ENCODE peak calls at places on chromosomes 4 and X, in four cellular contexts. One of them, this sample, is unnamed.

GRCh38 chr4:127732623-127733199 is 2.5 kb downstream of the SLC25A31 start:
- DNase-seq in HCT116: peak; percentile 41
- DNase-seq in HepG2: peak; percentile 35
- DNase-seq in K562: peak; percentile 42
- DNase-seq in this sample: peak; percentile 13

GRCh38 chrX:29172880-29173279 is 585.6 kb downstream of the IL1RAPL1 start:
- DNase-seq in HCT116: no peak
- DNase-seq in HepG2: no peak
- DNase-seq in K562: no peak
- DNase-seq in this sample: no peak

GRCh38 chr4:74444891-74445642 is at the start of gene AREG:
- DNase-seq in HCT116: peak; percentile 83
- DNase-seq in HepG2: peak; percentile 15
- DNase-seq in K562: peak; percentile 86
- DNase-seq in this sample: no peak

GRCh38 chr4:121122661-121123060 is 41.5 kb downstream of the TNIP3 start:
- DNase-seq in HCT116: no peak
- DNase-seq in HepG2: no peak
- DNase-seq in K562: no peak
- DNase-seq in this sample: no peak

GRCh38 chrX:128436397-128437103 is 384.3 kb upstream of the ACTRT1 start:
- DNase-seq in HCT116: no peak
- DNase-seq in HepG2: no peak
- DNase-seq in K562: no peak
- DNase-seq in this sample: no peak

GRCh38 chr4:38192516-38192915 is 232.3 kb downstream of the PTTG2 start:
- DNase-seq in HCT116: no peak
- DNase-seq in HepG2: no peak
- DNase-seq in K562: no peak
- DNase-seq in this sample: no peak

GRCh38 chr4:106329027-106329618 is 12.8 kb downstream of the AIMP1 start:
- DNase-seq in HCT116: peak; percentile 28
- DNase-seq in HepG2: peak; percentile 57
- DNase-seq in K562: peak; percentile 29
- DNase-seq in this sample: no peak

GRCh38 chr4:140497776-140498636 is at the start of gene MGAT4D:
- DNase-seq in HCT116: no peak
- DNase-seq in HepG2: no peak
- DNase-seq in K562: no peak
- DNase-seq in this sample: no peak

GRCh38 chr4:145176641-145177432 is 3.6 kb downstream of the OTUD4 start:
- DNase-seq in HCT116: no peak
- DNase-seq in HepG2: no peak
- DNase-seq in K562: no peak
- DNase-seq in this sample: no peak

GRCh38 chr4:15106417-15106816 is 104.1 kb downstream of the CPEB2 start:
- DNase-seq in HCT116: no peak
- DNase-seq in HepG2: no peak
- DNase-seq in K562: no peak
- DNase-seq in this sample: no peak

DNA sequence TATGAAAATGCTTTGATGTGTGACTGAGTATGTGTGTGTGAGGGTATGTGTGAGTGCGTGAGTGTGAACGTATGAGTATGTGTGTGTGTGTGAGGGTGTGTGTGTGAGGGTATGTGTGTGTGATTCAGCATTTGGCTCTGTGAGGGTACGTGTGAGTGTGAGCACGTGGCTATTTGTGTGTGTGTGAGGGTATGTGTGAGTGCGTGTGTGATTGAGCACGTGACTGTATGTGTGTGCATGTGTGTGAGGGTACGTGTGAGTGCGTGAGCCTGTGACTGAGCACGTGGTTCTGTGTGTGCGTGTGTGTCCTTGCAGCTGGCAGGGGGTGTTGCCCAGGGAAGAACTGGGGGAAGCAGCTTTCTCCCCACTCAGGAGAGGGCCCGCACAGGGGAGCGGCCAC is 16.1 kb upstream of the PPP2R3B start:
- DNase-seq in HCT116: no peak
- DNase-seq in HepG2: no peak
- DNase-seq in K562: no peak
- DNase-seq in this sample: no peak
- H3K9me3 ChIP-seq in HCT116: no peaks in the 10 kb centered on the region
- H3K9me3 ChIP-seq in HepG2: no peaks in the 10 kb centered on the region
- H3K9me3 ChIP-seq in K562: no peaks in the 10 kb centered on the region
- H3K9me3 ChIP-seq in this sample: no peaks in the 10 kb centered on the region

GRCh38 chr4:70627620-70628019 is 924 bp upstream of the ENAM start:
- DNase-seq in HCT116: no peak
- DNase-seq in HepG2: no peak
- DNase-seq in K562: no peak
- DNase-seq in this sample: no peak

GRCh38 chr4:70632028-70632427 is 3.5 kb downstream of the ENAM start:
- DNase-seq in HCT116: peak; percentile 41
- DNase-seq in HepG2: no peak
- DNase-seq in K562: no peak
- DNase-seq in this sample: no peak

GRCh38 chr4:70630162-70630561 is 1.6 kb downstream of the ENAM start:
- DNase-seq in HCT116: no peak
- DNase-seq in HepG2: no peak
- DNase-seq in K562: no peak
- DNase-seq in this sample: no peak

GRCh38 chr4:70628444-70628843 is at the start of gene ENAM:
- DNase-seq in HCT116: no peak
- DNase-seq in HepG2: no peak
- DNase-seq in K562: no peak
- DNase-seq in this sample: no peak

DNA sequence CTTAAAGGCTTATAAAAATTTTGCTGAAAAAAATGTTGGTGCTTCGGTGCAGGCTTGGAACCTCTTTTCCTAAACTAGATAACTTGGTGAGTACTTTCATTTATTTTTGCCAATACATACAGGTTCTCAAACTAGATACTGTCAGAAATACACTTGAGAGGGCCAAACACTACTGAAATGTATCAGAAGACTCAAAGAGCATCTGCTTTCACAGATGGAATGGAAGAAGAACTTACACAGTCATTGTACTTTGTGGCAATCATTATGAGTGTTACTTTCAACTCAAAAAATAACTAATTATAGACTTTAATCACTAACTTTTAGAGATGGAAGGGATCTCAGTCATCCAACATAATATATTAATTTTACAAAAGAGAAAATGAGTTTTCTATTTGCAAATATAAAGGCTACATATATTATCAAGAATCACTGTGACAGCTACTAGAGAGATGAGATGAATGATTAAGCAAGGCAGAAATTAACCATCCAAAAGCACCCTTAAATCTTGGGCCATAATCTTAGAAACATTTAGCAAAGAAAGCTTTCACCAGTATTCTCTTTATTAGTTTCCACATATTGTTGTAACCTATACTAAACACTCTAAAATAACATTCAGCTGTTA is 1.0 kb downstream of the ENAM start:
- DNase-seq in HCT116: no peak
- DNase-seq in HepG2: no peak
- DNase-seq in K562: no peak
- DNase-seq in this sample: no peak
- TF ChIP-seq TCF7L2 in HCT116: no peak
- TF ChIP-seq TCF7L2 in HepG2: no peak
- TF ChIP-seq TCF7L2 in K562: no peak
- TF ChIP-seq TCF7L2 in this sample: no peak

GRCh38 chr4:10005632-10006031 is 15.7 kb downstream of the SLC2A9 start:
- DNase-seq in HCT116: no peak
- DNase-seq in HepG2: no peak
- DNase-seq in K562: no peak
- DNase-seq in this sample: no peak
- H3K27ac ChIP-seq in HCT116: no peak overlapping the region
- H3K27ac ChIP-seq in HepG2: peak overlapping the region; percentile 85
- H3K27ac ChIP-seq in K562: no peak overlapping the region
- H3K27ac ChIP-seq in this sample: peak overlapping the region; percentile 85

GRCh38 chrX:156003486-156004185 is 6.1 kb downstream of the IL9R start:
- DNase-seq in HCT116: no peak
- DNase-seq in HepG2: no peak
- DNase-seq in K562: no peak
- DNase-seq in this sample: no peak
- H3K9me3 ChIP-seq in HCT116: no peaks in the 10 kb centered on the region
- H3K9me3 ChIP-seq in HepG2: no peaks in the 10 kb centered on the region
- H3K9me3 ChIP-seq in K562: no peaks in the 10 kb centered on the region
- H3K9me3 ChIP-seq in this sample: no peaks in the 10 kb centered on the region

DNA sequence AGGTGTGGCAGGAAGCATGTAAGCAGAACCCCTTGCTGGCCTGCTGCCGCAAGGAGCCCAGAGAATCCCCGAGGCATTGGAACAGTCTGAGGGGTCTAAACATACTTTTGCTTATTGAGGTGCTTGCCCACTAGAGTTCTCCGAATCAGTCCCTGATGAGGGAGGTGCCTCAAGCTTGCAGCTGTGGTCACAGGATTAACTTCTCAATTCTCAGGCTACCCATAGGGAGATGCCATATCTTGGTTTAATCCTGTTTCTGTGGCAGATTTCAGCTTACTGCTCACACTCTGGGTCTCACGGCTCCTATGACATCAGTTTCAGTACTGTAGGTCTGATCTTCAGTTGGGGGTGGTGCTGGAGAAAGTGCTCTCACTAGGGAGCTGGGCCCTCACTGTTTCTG is 39.9 kb downstream of the CCNG2 start:
- DNase-seq in HCT116: no peak
- DNase-seq in HepG2: no peak
- DNase-seq in K562: no peak
- DNase-seq in this sample: no peak
- TF ChIP-seq TCF7L2 in HCT116: no peak
- TF ChIP-seq TCF7L2 in HepG2: no peak
- TF ChIP-seq TCF7L2 in K562: no peak
- TF ChIP-seq TCF7L2 in this sample: no peak